ENCODE peak calls at places on chromosomes 3 and 15, in five cellular contexts. N, F, R, X and Q are unnamed samples. For H3K4me1, the result is how much of the 10 kb centered on the place peaks cover.

GRCh38 chr3:137669519-137670060 is 94.5 kb upstream of the SOX14 start:
- DNase-seq in X (no peak), N (no peak), R (no peak), F (no peak), Q (no peak)

GRCh38 chr3:33317963-33318708 is 40.9 kb downstream of the FBXL2 start:
- DNase-seq in F (no peak), R (no peak), X (no peak), N (no peak), Q (no peak)

GRCh38 chr15:70741107-70741511 is 22.2 kb downstream of the UACA start:
- DNase-seq in F (peak), X (no peak), R (no peak), N (peak), Q (no peak)

GRCh38 chr3:114608293-114608692 is 314.5 kb downstream of the TIGIT start:
- DNase-seq in R (no peak), F (no peak), X (no peak), N (no peak), Q (no peak)

GRCh38 chr3:55965776-55966175 is 478.7 kb upstream of the WNT5A start:
- DNase-seq in R (no peak), F (no peak), X (no peak), N (no peak), Q (no peak)

GRCh38 chr15:42107483-42107882 is 13.1 kb upstream of the PLA2G4D start:
- DNase-seq in R (peak), X (no peak), N (no peak), F (no peak), Q (no peak)

GRCh38 chr15:50854594-50855490 is 53.6 kb upstream of the AP4E1 start:
- DNase-seq in N (peak), F (no peak), R (no peak), X (no peak), Q (no peak)

GRCh38 chr3:101567528-101568317 is 6.1 kb downstream of the TRMT10C start:
- DNase-seq in F (no peak), N (no peak), R (no peak), X (no peak), Q (no peak)

GRCh38 chr15:81000144-81000625 is 538 bp upstream of the TLNRD1 start:
- DNase-seq in F (no peak), X (no peak), N (no peak), R (no peak), Q (no peak)

GRCh38 chr3:21913791-21914190 is 162.8 kb upstream of the ZNF385D start:
- DNase-seq in N (no peak), F (no peak), X (no peak), R (no peak), Q (no peak)

GRCh38 chr3:102595057-102595456 is 160.2 kb downstream of the ZPLD1 start:
- DNase-seq in X (no peak), F (no peak), R (no peak), N (no peak), Q (no peak)

GRCh38 chr15:85730001-85730820 is 64.5 kb downstream of the KLHL25 start:
- DNase-seq in N (peak), X (peak), R (no peak), F (no peak), Q (no peak)

GRCh38 chr15:39976291-39977274 is 42.7 kb downstream of the EIF2AK4 start:
- DNase-seq in X (no peak), N (no peak), R (peak), F (peak), Q (peak)

GRCh38 chr3:4720316-4721075 is 227.3 kb downstream of the ITPR1 start:
- DNase-seq in N (peak), X (peak), F (peak), R (peak), Q (no peak)

GRCh38 chr15:29437888-29438713 is 168.5 kb upstream of the NSMCE3 start:
- DNase-seq in R (no peak), X (no peak), N (no peak), F (no peak), Q (no peak)

GRCh38 chr3:8990266-8991215 is 27.3 kb upstream of the RAD18 start:
- DNase-seq in X (no peak), N (no peak), R (no peak), F (no peak), Q (no peak)

DNA sequence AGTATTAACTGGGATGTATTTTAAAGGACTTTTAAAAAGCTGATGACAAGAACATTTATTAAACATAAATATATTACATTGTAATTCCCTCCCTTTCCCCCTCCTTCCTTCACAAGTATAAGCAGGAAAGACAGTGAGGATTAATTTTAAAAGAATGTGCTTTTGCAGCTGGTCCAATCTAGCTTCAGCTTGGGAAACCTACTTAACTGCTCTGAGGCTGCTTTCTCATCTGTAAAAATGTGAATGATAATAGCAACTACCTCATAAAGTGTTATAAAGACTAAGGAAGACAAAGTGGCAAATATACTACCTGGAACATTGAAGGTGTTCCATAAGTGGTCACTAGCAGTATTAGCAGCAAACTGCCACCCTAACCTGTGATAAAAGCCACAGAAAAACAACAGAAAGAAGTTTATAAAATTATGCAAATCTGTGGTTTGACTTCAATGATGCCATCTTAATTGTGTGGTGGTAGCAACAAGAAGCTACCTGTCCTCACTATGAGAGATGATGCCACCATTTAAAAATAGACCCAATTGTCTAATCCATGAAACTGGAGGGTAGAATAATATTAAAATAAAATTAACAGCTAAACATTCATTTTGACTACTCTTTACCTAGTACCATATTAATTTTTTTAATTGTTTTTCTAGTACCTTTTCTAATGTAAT is 20.0 kb downstream of the DHX36 start:
- DNase-seq in R (no peak), X (no peak), N (no peak), F (no peak), Q (no peak)
- H3K4me1 ChIP-seq in R (under half), X (under half), N (under half), F (under half), Q (under half)

DNA sequence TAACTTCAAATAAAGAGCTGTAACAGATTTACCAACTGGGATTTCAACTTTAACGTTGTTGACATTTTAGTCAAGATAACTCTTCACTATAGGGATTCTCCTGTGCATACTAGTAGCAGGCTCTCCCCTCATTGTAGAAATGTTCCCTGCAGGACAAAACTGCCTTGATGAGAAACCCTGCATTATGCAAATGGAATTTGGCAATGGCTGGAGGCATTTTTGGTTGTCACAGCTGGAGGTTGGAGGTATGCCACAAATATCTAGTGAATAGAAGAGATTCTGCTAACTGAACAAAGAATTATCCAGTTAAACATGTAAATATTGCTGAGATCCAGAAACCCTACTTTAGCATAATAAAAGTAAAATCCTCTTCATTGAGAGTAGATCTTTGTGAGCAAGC is 928.8 kb upstream of the ALCAM start:
- DNase-seq in F (no peak), X (no peak), R (no peak), N (no peak), Q (no peak)
- H3K4me3 ChIP-seq in F (no peak), X (no peak), R (no peak), N (no peak), Q (no peak)

GRCh38 chr3:46934508-46935167 is 41.9 kb downstream of the CCDC12 start:
- DNase-seq in F (peak), X (no peak), N (no peak), R (no peak), Q (peak)

GRCh38 chr3:46936733-46937250 is 39.8 kb downstream of the CCDC12 start:
- DNase-seq in X (no peak), F (no peak), R (no peak), N (no peak), Q (no peak)

GRCh38 chr3:46935989-46936620 is 40.4 kb downstream of the CCDC12 start:
- DNase-seq in N (no peak), F (peak), R (no peak), X (no peak), Q (no peak)

GRCh38 chr3:46934067-46934466 is 42.5 kb downstream of the CCDC12 start:
- DNase-seq in X (no peak), F (peak), R (no peak), N (no peak), Q (no peak)

GRCh38 chr3:46935168-46935858 is 41.2 kb downstream of the CCDC12 start:
- DNase-seq in N (peak), F (peak), R (no peak), X (no peak), Q (no peak)
- H3K4me1 ChIP-seq in N (half or more), F (half or more), R (under half), X (under half), Q (half or more)

GRCh38 chr15:37109952-37110630 is 9.7 kb upstream of the MEIS2 start:
- DNase-seq in R (no peak), F (peak), X (no peak), N (no peak), Q (no peak)

GRCh38 chr15:37111427-37111717 is 11.0 kb upstream of the MEIS2 start:
- DNase-seq in N (no peak), X (no peak), F (no peak), R (no peak), Q (no peak)

GRCh38 chr15:37107754-37108724 is 7.7 kb upstream of the MEIS2 start:
- DNase-seq in F (no peak), X (no peak), N (no peak), R (no peak), Q (no peak)

GRCh38 chr15:37108725-37109124 is 8.4 kb upstream of the MEIS2 start:
- DNase-seq in F (no peak), X (no peak), N (no peak), R (no peak), Q (no peak)

DNA sequence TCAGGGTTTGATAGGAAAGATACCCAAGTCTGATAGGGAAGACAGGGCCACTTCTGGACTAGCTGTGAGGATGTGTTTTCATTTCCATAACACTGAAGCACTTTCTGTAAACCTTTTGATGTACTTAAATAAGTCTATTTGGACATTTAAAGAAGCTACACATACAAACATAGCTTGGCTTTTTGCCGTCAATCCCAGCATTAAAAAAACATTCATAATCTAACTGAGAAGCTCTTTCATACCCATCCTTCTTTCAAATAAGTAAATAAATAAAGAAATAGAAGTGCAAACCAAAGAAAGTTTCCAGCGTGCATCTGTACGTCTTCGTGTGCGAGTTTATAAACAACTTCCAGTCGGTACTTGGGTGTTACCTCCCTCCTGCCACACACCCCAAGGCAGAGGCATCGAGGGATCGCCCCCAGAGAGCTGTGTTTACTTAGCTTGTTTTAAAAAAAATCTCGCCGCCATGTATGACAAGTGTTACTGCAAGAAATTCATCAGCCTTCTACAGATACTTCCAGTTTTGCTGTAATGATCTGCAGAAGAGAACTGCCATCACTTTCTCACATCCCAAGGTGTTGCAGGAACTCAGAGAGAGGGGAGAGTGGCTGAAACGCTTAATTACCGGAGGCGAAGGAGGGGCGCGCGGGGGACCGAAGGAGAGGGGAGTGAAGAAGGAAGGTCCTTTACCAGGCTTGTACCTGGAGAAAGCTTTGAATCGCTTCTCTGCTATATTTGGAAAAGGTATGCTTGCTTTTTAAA is 9.0 kb upstream of the MEIS2 start:
- DNase-seq in R (no peak), F (peak), X (no peak), N (no peak), Q (no peak)
- H3K4me3 ChIP-seq in R (no peak), F (peak), X (no peak), N (no peak), Q (no peak)

GRCh38 chr3:105790534-105790933 is 78.3 kb downstream of the CBLB start:
- DNase-seq in R (no peak), F (no peak), N (no peak), X (no peak), Q (no peak)

GRCh38 chr3:105791134-105791533 is 77.7 kb downstream of the CBLB start:
- DNase-seq in X (no peak), F (no peak), R (no peak), N (no peak), Q (no peak)

GRCh38 chr3:105793040-105793439 is 75.8 kb downstream of the CBLB start:
- DNase-seq in R (no peak), F (no peak), N (no peak), X (no peak), Q (no peak)

GRCh38 chr3:105788548-105789036 is 80.2 kb downstream of the CBLB start:
- DNase-seq in R (no peak), X (no peak), F (no peak), N (no peak), Q (no peak)

DNA sequence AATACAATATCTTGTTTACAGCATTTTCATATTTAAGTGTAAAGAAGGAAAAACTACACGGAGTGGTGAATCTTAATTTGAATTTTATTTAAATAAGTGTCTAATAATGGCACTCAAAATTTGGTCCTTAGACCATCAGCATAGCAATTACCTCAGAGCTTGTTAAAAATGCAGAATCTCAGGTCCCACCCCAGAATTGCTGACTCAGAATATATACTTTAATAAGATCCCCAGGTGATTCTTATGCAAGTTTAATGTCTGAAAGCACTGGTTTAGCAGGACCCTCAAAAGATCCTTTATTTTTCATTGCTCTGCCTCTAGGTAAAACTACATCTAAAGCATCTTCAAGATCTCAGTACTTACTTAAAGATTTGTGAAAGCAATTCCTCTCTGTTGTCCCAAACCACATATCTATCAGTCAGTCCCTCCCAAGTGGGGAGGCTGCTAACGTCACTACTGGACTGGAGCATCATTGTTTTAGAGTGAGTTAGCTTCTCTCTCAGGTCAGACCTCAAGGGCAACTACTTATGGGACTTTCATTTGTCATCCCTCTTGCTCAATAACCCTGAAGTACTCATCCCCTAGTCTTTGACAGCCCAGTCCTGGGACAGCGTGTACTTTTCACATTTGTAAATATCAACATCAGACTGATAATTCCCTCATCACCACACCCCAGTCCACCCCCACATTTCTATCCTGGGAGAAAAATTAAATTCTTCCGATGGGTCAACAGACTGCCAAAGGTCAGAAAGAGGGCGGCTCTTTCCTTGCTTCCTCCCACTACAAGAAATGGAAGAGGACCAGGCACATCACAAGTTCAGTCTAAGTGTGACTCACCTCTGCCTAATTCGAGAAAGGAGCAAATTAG is 76.7 kb downstream of the CBLB start:
- DNase-seq in X (no peak), F (peak), R (peak), N (no peak), Q (no peak)
- H3K4me1 ChIP-seq in X (under half), F (under half), R (under half), N (under half), Q (under half)

GRCh38 chr3:42501321-42501680 is 1.1 kb upstream of the VIPR1 start:
- DNase-seq in N (no peak), R (no peak), X (no peak), F (no peak), Q (no peak)

GRCh38 chr3:42503251-42503924 is 945 bp downstream of the VIPR1 start:
- DNase-seq in R (no peak), N (no peak), X (peak), F (no peak), Q (no peak)

GRCh38 chr3:42503957-42504333 is 1.5 kb downstream of the VIPR1 start:
- DNase-seq in X (no peak), N (no peak), R (no peak), F (no peak), Q (peak)

GRCh38 chr3:42501681-42502428 is 588 bp upstream of the VIPR1 start:
- DNase-seq in X (peak), N (peak), R (peak), F (peak), Q (peak)

GRCh38 chr3:42502429-42503250 is at the start of gene VIPR1:
- DNase-seq in N (peak), X (peak), F (peak), R (peak), Q (peak)
- H3K4me3 ChIP-seq in N (peak), X (peak), F (peak), R (peak), Q (peak)

DNA sequence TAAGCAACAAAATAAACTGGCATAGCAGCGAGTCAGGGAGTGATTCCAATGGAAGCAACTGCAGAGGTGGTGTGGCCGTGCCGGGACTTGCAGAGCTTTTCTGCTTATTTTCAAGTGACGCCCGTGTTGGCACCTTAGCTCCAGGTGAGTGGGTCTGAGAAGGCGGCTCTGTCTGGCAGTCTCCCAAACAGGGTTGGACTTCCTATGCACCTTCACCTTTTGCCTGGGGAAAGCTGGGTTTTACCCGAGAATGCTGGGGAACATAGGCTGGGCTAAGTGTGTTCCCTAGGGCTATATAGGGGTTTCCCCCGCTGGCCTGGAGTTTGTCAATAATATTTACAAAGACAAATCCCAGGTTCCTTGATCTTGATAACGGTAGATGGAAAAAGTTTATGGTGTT is 179.9 kb upstream of the TBL1XR1 start:
- DNase-seq in X (no peak), F (no peak), R (no peak), N (peak), Q (peak)
- H3K4me1 ChIP-seq in X (under half), F (under half), R (under half), N (under half), Q (under half)